ENCODE peak calls at places on chromosomes 12 and 14, in ten cellular contexts. One of them, this sample, is unnamed.

GRCh38 chr14:75685910-75686309 is 24.9 kb downstream of the TTLL5 start:
- DNase-seq in left cardiac atrium: no peak
- DNase-seq in SK-MEL-5: no peak
- DNase-seq in stimulated activated CD8-positive, alpha-beta memory T cell treated with anti-CD3 and anti-CD28 coated beads, Interleukin-4, amount 100 ng/mL, for 24 hours: no peak
- DNase-seq in WTC11: no peak
- DNase-seq in neural progenitor cell: no peak
- DNase-seq in HFFc6: no peak
- DNase-seq in Right ventricle myocardium superior: no peak
- DNase-seq in iris pigment epithelial cell: no peak
- DNase-seq in RWPE1: no peak
- DNase-seq in this sample: no peak

GRCh38 chr14:52790011-52790755 is 1.2 kb downstream of the GNPNAT1 start:
- DNase-seq in left cardiac atrium: no peak
- DNase-seq in SK-MEL-5: no peak
- DNase-seq in stimulated activated CD8-positive, alpha-beta memory T cell treated with anti-CD3 and anti-CD28 coated beads, Interleukin-4, amount 100 ng/mL, for 24 hours: no peak
- DNase-seq in WTC11: no peak
- DNase-seq in neural progenitor cell: peak
- DNase-seq in HFFc6: no peak
- DNase-seq in Right ventricle myocardium superior: no peak
- DNase-seq in iris pigment epithelial cell: no peak
- DNase-seq in RWPE1: peak
- DNase-seq in this sample: no peak

GRCh38 chr14:105379946-105380345 is 18.4 kb upstream of the TEX22 start:
- DNase-seq in left cardiac atrium: no peak
- DNase-seq in SK-MEL-5: no peak
- DNase-seq in stimulated activated CD8-positive, alpha-beta memory T cell treated with anti-CD3 and anti-CD28 coated beads, Interleukin-4, amount 100 ng/mL, for 24 hours: no peak
- DNase-seq in WTC11: no peak
- DNase-seq in neural progenitor cell: no peak
- DNase-seq in HFFc6: no peak
- DNase-seq in Right ventricle myocardium superior: peak
- DNase-seq in iris pigment epithelial cell: no peak
- DNase-seq in RWPE1: no peak
- DNase-seq in this sample: no peak

GRCh38 chr12:79546461-79547043 is 144.2 kb downstream of the PAWR start:
- DNase-seq in left cardiac atrium: no peak
- DNase-seq in SK-MEL-5: no peak
- DNase-seq in stimulated activated CD8-positive, alpha-beta memory T cell treated with anti-CD3 and anti-CD28 coated beads, Interleukin-4, amount 100 ng/mL, for 24 hours: no peak
- DNase-seq in WTC11: no peak
- DNase-seq in neural progenitor cell: no peak
- DNase-seq in HFFc6: no peak
- DNase-seq in Right ventricle myocardium superior: no peak
- DNase-seq in iris pigment epithelial cell: no peak
- DNase-seq in RWPE1: peak
- DNase-seq in this sample: no peak

GRCh38 chr14:71103662-71104484 is 196.6 kb downstream of the PCNX1 start:
- DNase-seq in left cardiac atrium: no peak
- DNase-seq in SK-MEL-5: peak
- DNase-seq in stimulated activated CD8-positive, alpha-beta memory T cell treated with anti-CD3 and anti-CD28 coated beads, Interleukin-4, amount 100 ng/mL, for 24 hours: no peak
- DNase-seq in WTC11: no peak
- DNase-seq in neural progenitor cell: peak
- DNase-seq in HFFc6: peak
- DNase-seq in Right ventricle myocardium superior: no peak
- DNase-seq in iris pigment epithelial cell: peak
- DNase-seq in RWPE1: peak
- DNase-seq in this sample: peak

GRCh38 chr14:61176686-61177085 is 104.5 kb downstream of the TMEM30B start:
- DNase-seq in left cardiac atrium: no peak
- DNase-seq in SK-MEL-5: no peak
- DNase-seq in stimulated activated CD8-positive, alpha-beta memory T cell treated with anti-CD3 and anti-CD28 coated beads, Interleukin-4, amount 100 ng/mL, for 24 hours: no peak
- DNase-seq in WTC11: no peak
- DNase-seq in neural progenitor cell: no peak
- DNase-seq in HFFc6: no peak
- DNase-seq in Right ventricle myocardium superior: no peak
- DNase-seq in iris pigment epithelial cell: peak
- DNase-seq in RWPE1: no peak
- DNase-seq in this sample: no peak

GRCh38 chr12:91577586-91578539 is 395.2 kb upstream of the DCN start:
- DNase-seq in left cardiac atrium: no peak
- DNase-seq in SK-MEL-5: peak
- DNase-seq in stimulated activated CD8-positive, alpha-beta memory T cell treated with anti-CD3 and anti-CD28 coated beads, Interleukin-4, amount 100 ng/mL, for 24 hours: no peak
- DNase-seq in WTC11: no peak
- DNase-seq in neural progenitor cell: no peak
- DNase-seq in HFFc6: peak
- DNase-seq in Right ventricle myocardium superior: no peak
- DNase-seq in iris pigment epithelial cell: peak
- DNase-seq in RWPE1: peak
- DNase-seq in this sample: no peak

GRCh38 chr14:65210827-65211192 is 108.5 kb upstream of the MAX start:
- DNase-seq in left cardiac atrium: no peak
- DNase-seq in SK-MEL-5: no peak
- DNase-seq in stimulated activated CD8-positive, alpha-beta memory T cell treated with anti-CD3 and anti-CD28 coated beads, Interleukin-4, amount 100 ng/mL, for 24 hours: no peak
- DNase-seq in WTC11: no peak
- DNase-seq in neural progenitor cell: no peak
- DNase-seq in HFFc6: no peak
- DNase-seq in Right ventricle myocardium superior: no peak
- DNase-seq in iris pigment epithelial cell: peak
- DNase-seq in RWPE1: no peak
- DNase-seq in this sample: no peak

GRCh38 chr12:112182499-112182898 is 57.1 kb downstream of the TRAFD1 start:
- DNase-seq in left cardiac atrium: no peak
- DNase-seq in SK-MEL-5: peak
- DNase-seq in stimulated activated CD8-positive, alpha-beta memory T cell treated with anti-CD3 and anti-CD28 coated beads, Interleukin-4, amount 100 ng/mL, for 24 hours: no peak
- DNase-seq in WTC11: no peak
- DNase-seq in neural progenitor cell: no peak
- DNase-seq in HFFc6: no peak
- DNase-seq in Right ventricle myocardium superior: no peak
- DNase-seq in iris pigment epithelial cell: peak
- DNase-seq in RWPE1: no peak
- DNase-seq in this sample: no peak

GRCh38 chr12:87820524-87821194 is 208.5 kb downstream of the C12orf50 start:
- DNase-seq in left cardiac atrium: no peak
- DNase-seq in SK-MEL-5: no peak
- DNase-seq in stimulated activated CD8-positive, alpha-beta memory T cell treated with anti-CD3 and anti-CD28 coated beads, Interleukin-4, amount 100 ng/mL, for 24 hours: no peak
- DNase-seq in WTC11: no peak
- DNase-seq in neural progenitor cell: no peak
- DNase-seq in HFFc6: no peak
- DNase-seq in Right ventricle myocardium superior: no peak
- DNase-seq in iris pigment epithelial cell: peak
- DNase-seq in RWPE1: peak
- DNase-seq in this sample: no peak

GRCh38 chr12:27588786-27589185 is 64.8 kb downstream of the PPFIBP1 start:
- DNase-seq in left cardiac atrium: no peak
- DNase-seq in SK-MEL-5: no peak
- DNase-seq in stimulated activated CD8-positive, alpha-beta memory T cell treated with anti-CD3 and anti-CD28 coated beads, Interleukin-4, amount 100 ng/mL, for 24 hours: no peak
- DNase-seq in WTC11: no peak
- DNase-seq in neural progenitor cell: no peak
- DNase-seq in HFFc6: no peak
- DNase-seq in Right ventricle myocardium superior: no peak
- DNase-seq in iris pigment epithelial cell: no peak
- DNase-seq in RWPE1: no peak
- DNase-seq in this sample: no peak

GRCh38 chr12:26187429-26187828 is 7.9 kb upstream of the SSPN start:
- DNase-seq in left cardiac atrium: no peak
- DNase-seq in SK-MEL-5: no peak
- DNase-seq in stimulated activated CD8-positive, alpha-beta memory T cell treated with anti-CD3 and anti-CD28 coated beads, Interleukin-4, amount 100 ng/mL, for 24 hours: no peak
- DNase-seq in WTC11: no peak
- DNase-seq in neural progenitor cell: peak
- DNase-seq in HFFc6: no peak
- DNase-seq in Right ventricle myocardium superior: no peak
- DNase-seq in iris pigment epithelial cell: no peak
- DNase-seq in RWPE1: no peak
- DNase-seq in this sample: no peak

GRCh38 chr12:3129301-3130052 is 52.3 kb downstream of the TSPAN9 start:
- DNase-seq in left cardiac atrium: no peak
- DNase-seq in SK-MEL-5: peak
- DNase-seq in stimulated activated CD8-positive, alpha-beta memory T cell treated with anti-CD3 and anti-CD28 coated beads, Interleukin-4, amount 100 ng/mL, for 24 hours: peak
- DNase-seq in WTC11: no peak
- DNase-seq in neural progenitor cell: no peak
- DNase-seq in HFFc6: peak
- DNase-seq in Right ventricle myocardium superior: no peak
- DNase-seq in iris pigment epithelial cell: peak
- DNase-seq in RWPE1: no peak
- DNase-seq in this sample: peak

GRCh38 chr12:33370318-33370717 is 69.3 kb downstream of the SYT10 start:
- DNase-seq in left cardiac atrium: no peak
- DNase-seq in SK-MEL-5: no peak
- DNase-seq in stimulated activated CD8-positive, alpha-beta memory T cell treated with anti-CD3 and anti-CD28 coated beads, Interleukin-4, amount 100 ng/mL, for 24 hours: no peak
- DNase-seq in WTC11: no peak
- DNase-seq in neural progenitor cell: no peak
- DNase-seq in HFFc6: no peak
- DNase-seq in Right ventricle myocardium superior: no peak
- DNase-seq in iris pigment epithelial cell: no peak
- DNase-seq in RWPE1: no peak
- DNase-seq in this sample: no peak

GRCh38 chr12:95096852-95097251 is 23.4 kb upstream of the NR2C1 start:
- DNase-seq in left cardiac atrium: no peak
- DNase-seq in SK-MEL-5: no peak
- DNase-seq in stimulated activated CD8-positive, alpha-beta memory T cell treated with anti-CD3 and anti-CD28 coated beads, Interleukin-4, amount 100 ng/mL, for 24 hours: no peak
- DNase-seq in WTC11: no peak
- DNase-seq in neural progenitor cell: no peak
- DNase-seq in HFFc6: no peak
- DNase-seq in Right ventricle myocardium superior: no peak
- DNase-seq in iris pigment epithelial cell: peak
- DNase-seq in RWPE1: no peak
- DNase-seq in this sample: no peak

GRCh38 chr12:32312049-32312670 is 87.2 kb upstream of the FGD4 start:
- DNase-seq in left cardiac atrium: no peak
- DNase-seq in SK-MEL-5: peak
- DNase-seq in stimulated activated CD8-positive, alpha-beta memory T cell treated with anti-CD3 and anti-CD28 coated beads, Interleukin-4, amount 100 ng/mL, for 24 hours: no peak
- DNase-seq in WTC11: no peak
- DNase-seq in neural progenitor cell: peak
- DNase-seq in HFFc6: peak
- DNase-seq in Right ventricle myocardium superior: no peak
- DNase-seq in iris pigment epithelial cell: peak
- DNase-seq in RWPE1: peak
- DNase-seq in this sample: peak

GRCh38 chr12:6062427-6063378 is 61.8 kb downstream of the VWF start:
- DNase-seq in left cardiac atrium: no peak
- DNase-seq in SK-MEL-5: peak
- DNase-seq in stimulated activated CD8-positive, alpha-beta memory T cell treated with anti-CD3 and anti-CD28 coated beads, Interleukin-4, amount 100 ng/mL, for 24 hours: peak
- DNase-seq in WTC11: peak
- DNase-seq in neural progenitor cell: peak
- DNase-seq in HFFc6: no peak
- DNase-seq in Right ventricle myocardium superior: no peak
- DNase-seq in iris pigment epithelial cell: no peak
- DNase-seq in RWPE1: peak
- DNase-seq in this sample: peak

GRCh38 chr12:109590566-109590965 is 17.0 kb downstream of the MVK start:
- DNase-seq in left cardiac atrium: no peak
- DNase-seq in SK-MEL-5: no peak
- DNase-seq in stimulated activated CD8-positive, alpha-beta memory T cell treated with anti-CD3 and anti-CD28 coated beads, Interleukin-4, amount 100 ng/mL, for 24 hours: no peak
- DNase-seq in WTC11: no peak
- DNase-seq in neural progenitor cell: no peak
- DNase-seq in HFFc6: no peak
- DNase-seq in Right ventricle myocardium superior: no peak
- DNase-seq in iris pigment epithelial cell: no peak
- DNase-seq in RWPE1: no peak
- DNase-seq in this sample: no peak

GRCh38 chr12:57755454-57756372 is 810 bp downstream of the MARCHF9 start:
- DNase-seq in left cardiac atrium: no peak
- DNase-seq in SK-MEL-5: no peak
- DNase-seq in stimulated activated CD8-positive, alpha-beta memory T cell treated with anti-CD3 and anti-CD28 coated beads, Interleukin-4, amount 100 ng/mL, for 24 hours: no peak
- DNase-seq in WTC11: no peak
- DNase-seq in neural progenitor cell: peak
- DNase-seq in HFFc6: no peak
- DNase-seq in Right ventricle myocardium superior: no peak
- DNase-seq in iris pigment epithelial cell: no peak
- DNase-seq in RWPE1: no peak
- DNase-seq in this sample: peak

GRCh38 chr12:114835031-114835430 is 151.1 kb upstream of the TBX3 start:
- DNase-seq in left cardiac atrium: no peak
- DNase-seq in SK-MEL-5: no peak
- DNase-seq in stimulated activated CD8-positive, alpha-beta memory T cell treated with anti-CD3 and anti-CD28 coated beads, Interleukin-4, amount 100 ng/mL, for 24 hours: no peak
- DNase-seq in WTC11: no peak
- DNase-seq in neural progenitor cell: no peak
- DNase-seq in HFFc6: peak
- DNase-seq in Right ventricle myocardium superior: no peak
- DNase-seq in iris pigment epithelial cell: peak
- DNase-seq in RWPE1: no peak
- DNase-seq in this sample: peak

GRCh38 chr12:119302334-119303132 is 32.0 kb upstream of the CCDC60 start:
- DNase-seq in left cardiac atrium: no peak
- DNase-seq in SK-MEL-5: peak
- DNase-seq in stimulated activated CD8-positive, alpha-beta memory T cell treated with anti-CD3 and anti-CD28 coated beads, Interleukin-4, amount 100 ng/mL, for 24 hours: no peak
- DNase-seq in WTC11: no peak
- DNase-seq in neural progenitor cell: peak
- DNase-seq in HFFc6: no peak
- DNase-seq in Right ventricle myocardium superior: no peak
- DNase-seq in iris pigment epithelial cell: no peak
- DNase-seq in RWPE1: no peak
- DNase-seq in this sample: no peak

GRCh38 chr12:77031745-77032144 is 33.6 kb downstream of the E2F7 start:
- DNase-seq in left cardiac atrium: no peak
- DNase-seq in SK-MEL-5: no peak
- DNase-seq in stimulated activated CD8-positive, alpha-beta memory T cell treated with anti-CD3 and anti-CD28 coated beads, Interleukin-4, amount 100 ng/mL, for 24 hours: no peak
- DNase-seq in WTC11: no peak
- DNase-seq in neural progenitor cell: no peak
- DNase-seq in HFFc6: no peak
- DNase-seq in Right ventricle myocardium superior: no peak
- DNase-seq in iris pigment epithelial cell: peak
- DNase-seq in RWPE1: peak
- DNase-seq in this sample: no peak

GRCh38 chr14:79279645-79280399 is 931.5 kb downstream of the DIO2 start:
- DNase-seq in left cardiac atrium: no peak
- DNase-seq in SK-MEL-5: peak
- DNase-seq in stimulated activated CD8-positive, alpha-beta memory T cell treated with anti-CD3 and anti-CD28 coated beads, Interleukin-4, amount 100 ng/mL, for 24 hours: no peak
- DNase-seq in WTC11: peak
- DNase-seq in neural progenitor cell: peak
- DNase-seq in HFFc6: no peak
- DNase-seq in Right ventricle myocardium superior: no peak
- DNase-seq in iris pigment epithelial cell: no peak
- DNase-seq in RWPE1: no peak
- DNase-seq in this sample: no peak

GRCh38 chr14:80636071-80636470 is 305.5 kb downstream of the CEP128 start:
- DNase-seq in left cardiac atrium: no peak
- DNase-seq in SK-MEL-5: peak
- DNase-seq in stimulated activated CD8-positive, alpha-beta memory T cell treated with anti-CD3 and anti-CD28 coated beads, Interleukin-4, amount 100 ng/mL, for 24 hours: no peak
- DNase-seq in WTC11: no peak
- DNase-seq in neural progenitor cell: peak
- DNase-seq in HFFc6: peak
- DNase-seq in Right ventricle myocardium superior: no peak
- DNase-seq in iris pigment epithelial cell: peak
- DNase-seq in RWPE1: no peak
- DNase-seq in this sample: no peak

GRCh38 chr14:90061849-90062794 is at the start of gene KCNK13:
- DNase-seq in left cardiac atrium: peak
- DNase-seq in SK-MEL-5: no peak
- DNase-seq in stimulated activated CD8-positive, alpha-beta memory T cell treated with anti-CD3 and anti-CD28 coated beads, Interleukin-4, amount 100 ng/mL, for 24 hours: no peak
- DNase-seq in WTC11: peak
- DNase-seq in neural progenitor cell: peak
- DNase-seq in HFFc6: no peak
- DNase-seq in Right ventricle myocardium superior: peak
- DNase-seq in iris pigment epithelial cell: peak
- DNase-seq in RWPE1: peak
- DNase-seq in this sample: peak

GRCh38 chr12:10214131-10214876 is 1.6 kb downstream of the GABARAPL1 start:
- DNase-seq in left cardiac atrium: no peak
- DNase-seq in SK-MEL-5: peak
- DNase-seq in stimulated activated CD8-positive, alpha-beta memory T cell treated with anti-CD3 and anti-CD28 coated beads, Interleukin-4, amount 100 ng/mL, for 24 hours: no peak
- DNase-seq in WTC11: no peak
- DNase-seq in neural progenitor cell: peak
- DNase-seq in HFFc6: no peak
- DNase-seq in Right ventricle myocardium superior: no peak
- DNase-seq in iris pigment epithelial cell: peak
- DNase-seq in RWPE1: peak
- DNase-seq in this sample: no peak

GRCh38 chr14:85572845-85573244 is 42.9 kb downstream of the FLRT2 start:
- DNase-seq in left cardiac atrium: no peak
- DNase-seq in SK-MEL-5: no peak
- DNase-seq in stimulated activated CD8-positive, alpha-beta memory T cell treated with anti-CD3 and anti-CD28 coated beads, Interleukin-4, amount 100 ng/mL, for 24 hours: no peak
- DNase-seq in WTC11: no peak
- DNase-seq in neural progenitor cell: no peak
- DNase-seq in HFFc6: peak
- DNase-seq in Right ventricle myocardium superior: no peak
- DNase-seq in iris pigment epithelial cell: peak
- DNase-seq in RWPE1: peak
- DNase-seq in this sample: peak

GRCh38 chr14:100775351-100775830 is 48.7 kb downstream of the DLK1 start:
- DNase-seq in left cardiac atrium: no peak
- DNase-seq in SK-MEL-5: no peak
- DNase-seq in stimulated activated CD8-positive, alpha-beta memory T cell treated with anti-CD3 and anti-CD28 coated beads, Interleukin-4, amount 100 ng/mL, for 24 hours: no peak
- DNase-seq in WTC11: no peak
- DNase-seq in neural progenitor cell: no peak
- DNase-seq in HFFc6: no peak
- DNase-seq in Right ventricle myocardium superior: no peak
- DNase-seq in iris pigment epithelial cell: no peak
- DNase-seq in RWPE1: no peak
- DNase-seq in this sample: no peak

This sample was measured in MV-4-11.